ENCODE peak calls at places on chromosomes 13 and 19, in eight cellular contexts. Q is stimulated activated CD8-positive, alpha-beta memory T cell treated with anti-CD3 and anti-CD28 coated beads, Interleukin-12 subunit alpha, Interleukin-12 subunit beta, amount 100 ng/mL, for 4 hours; A is glomerular endothelial cell; O is stimulated activated CD4-positive, alpha-beta T cell treated with anti-CD3 and anti-CD28 coated beads, TNF-alpha, amount 100 ng/mL, for 1 hour; J is Caco-2; S is NCI-H1105; P is AG10803; I is small intestine. D is an unnamed sample.

GRCh38 chr13:113771709-113772331 is 12.8 kb downstream of the TMEM255B start:
- DNase-seq in Q (no peak), A (peak), O (no peak), J (no peak), S (no peak), P (no peak), I (no peak), D (no peak)

GRCh38 chr13:108902557-108903155 is 273.2 kb downstream of the MYO16 start:
- DNase-seq in Q (no peak), A (no peak), O (no peak), J (no peak), S (peak), P (no peak), I (peak), D (no peak)

GRCh38 chr19:42253245-42254082 is 1.5 kb downstream of the ERF start:
- DNase-seq in Q (peak), A (no peak), O (peak), J (peak), S (no peak), P (peak), I (peak), D (no peak)

GRCh38 chr19:496333-496634 is at the start of gene MADCAM1:
- DNase-seq in Q (no peak), A (no peak), O (no peak), J (no peak), S (no peak), P (no peak), I (no peak), D (no peak)

GRCh38 chr13:37216340-37216739 is 110.9 kb upstream of the CSNK1A1L start:
- DNase-seq in Q (no peak), A (no peak), O (no peak), J (no peak), S (no peak), P (no peak), I (no peak), D (no peak)

GRCh38 chr13:110453767-110454166 is 107.8 kb downstream of the RAB20 start:
- DNase-seq in Q (no peak), A (no peak), O (no peak), J (no peak), S (no peak), P (peak), I (no peak), D (no peak)

GRCh38 chr13:67283602-67284001 is 53.5 kb upstream of the PCDH9 start:
- DNase-seq in Q (no peak), A (no peak), O (no peak), J (peak), S (no peak), P (no peak), I (no peak), D (no peak)

GRCh38 chr19:13885826-13886365 is 9.0 kb downstream of the NANOS3 start:
- DNase-seq in Q (no peak), A (no peak), O (no peak), J (no peak), S (no peak), P (no peak), I (no peak), D (no peak)

GRCh38 chr13:43232866-43233265 is 209.5 kb downstream of the DNAJC15 start:
- DNase-seq in Q (no peak), A (no peak), O (no peak), J (no peak), S (no peak), P (peak), I (no peak), D (no peak)

GRCh38 chr19:15869109-15869555 is 28.7 kb downstream of the CYP4F2 start:
- DNase-seq in Q (no peak), A (no peak), O (no peak), J (peak), S (no peak), P (peak), I (peak), D (peak)

GRCh38 chr13:110107568-110108347 is 199.2 kb downstream of the COL4A1 start:
- DNase-seq in Q (no peak), A (no peak), O (no peak), J (no peak), S (no peak), P (no peak), I (no peak), D (no peak)

GRCh38 chr13:111503376-111503775 is 182.9 kb downstream of the TEX29 start:
- DNase-seq in Q (no peak), A (no peak), O (no peak), J (no peak), S (no peak), P (no peak), I (no peak), D (no peak)

GRCh38 chr13:42740753-42741152 is 40.6 kb upstream of the FAM216B start:
- DNase-seq in Q (no peak), A (no peak), O (no peak), J (no peak), S (no peak), P (no peak), I (peak), D (no peak)

GRCh38 chr19:6730941-6731670 is 6.3 kb downstream of the GPR108 start:
- DNase-seq in Q (no peak), A (no peak), O (no peak), J (no peak), S (no peak), P (no peak), I (no peak), D (no peak)

GRCh38 chr13:27375686-27376326 is 48.6 kb upstream of the GTF3A start:
- DNase-seq in Q (no peak), A (no peak), O (peak), J (peak), S (peak), P (peak), I (peak), D (no peak)

GRCh38 chr19:5118026-5118425 is 149.1 kb downstream of the KDM4B start:
- DNase-seq in Q (no peak), A (no peak), O (no peak), J (no peak), S (no peak), P (no peak), I (no peak), D (no peak)

GRCh38 chr13:49240017-49240416 is 7.7 kb upstream of the CDADC1 start:
- DNase-seq in Q (no peak), A (no peak), O (no peak), J (peak), S (no peak), P (no peak), I (peak), D (no peak)

GRCh38 chr19:6216996-6217751 is 62.6 kb downstream of the MLLT1 start:
- DNase-seq in Q (no peak), A (no peak), O (no peak), J (peak), S (peak), P (no peak), I (no peak), D (peak)

GRCh38 chr19:17322854-17323253 is 11.8 kb downstream of the ANO8 start:
- DNase-seq in Q (no peak), A (no peak), O (no peak), J (no peak), S (no peak), P (no peak), I (no peak), D (no peak)

GRCh38 chr19:51210385-51210784 is 14.5 kb upstream of the CD33 start:
- DNase-seq in Q (no peak), A (no peak), O (no peak), J (no peak), S (no peak), P (no peak), I (no peak), D (no peak)

GRCh38 chr13:101417043-101417406 is 717 bp upstream of the NALCN start:
- DNase-seq in Q (no peak), A (no peak), O (no peak), J (no peak), S (peak), P (no peak), I (no peak), D (peak)

GRCh38 chr19:33508941-33509614 is 12.5 kb downstream of the PEPD start:
- DNase-seq in Q (no peak), A (no peak), O (no peak), J (no peak), S (no peak), P (peak), I (no peak), D (no peak)

GRCh38 chr13:36736119-36736726 is 62.4 kb downstream of the SERTM1 start:
- DNase-seq in Q (no peak), A (peak), O (no peak), J (peak), S (peak), P (peak), I (peak), D (no peak)

GRCh38 chr19:54517483-54517882 is 14.9 kb downstream of the LAIR2 start:
- DNase-seq in Q (no peak), A (peak), O (peak), J (peak), S (peak), P (peak), I (peak), D (peak)

GRCh38 chr13:40985596-40986327 is 33.4 kb downstream of the ELF1 start:
- DNase-seq in Q (no peak), A (no peak), O (no peak), J (no peak), S (no peak), P (no peak), I (no peak), D (no peak)

GRCh38 chr13:33446821-33447481 is 161.4 kb upstream of the STARD13 start:
- DNase-seq in Q (no peak), A (no peak), O (no peak), J (peak), S (no peak), P (peak), I (no peak), D (no peak)

GRCh38 chr19:5697890-5698634 is 8.0 kb downstream of the RPL36 start:
- DNase-seq in Q (no peak), A (no peak), O (no peak), J (no peak), S (no peak), P (no peak), I (no peak), D (no peak)

GRCh38 chr13:36275190-36276002 is 22.2 kb downstream of the CCDC169 start:
- DNase-seq in Q (no peak), A (no peak), O (no peak), J (peak), S (peak), P (peak), I (peak), D (no peak)

GRCh38 chr19:57267294-57267693 is 13.0 kb upstream of the ZNF460 start:
- DNase-seq in Q (no peak), A (no peak), O (no peak), J (peak), S (no peak), P (no peak), I (no peak), D (no peak)

GRCh38 chr13:23876265-23876664 is 12.9 kb downstream of the MIPEP start:
- DNase-seq in Q (no peak), A (no peak), O (no peak), J (peak), S (no peak), P (peak), I (peak), D (no peak)

GRCh38 chr19:4641132-4641531 is 1.8 kb downstream of the TNFAIP8L1 start:
- DNase-seq in Q (no peak), A (no peak), O (no peak), J (no peak), S (no peak), P (no peak), I (peak), D (no peak)

GRCh38 chr13:52862358-52863206 is 14.1 kb upstream of the PCDH8 start:
- DNase-seq in Q (no peak), A (no peak), O (no peak), J (peak), S (no peak), P (no peak), I (peak), D (no peak)

GRCh38 chr13:46348976-46349375 is 38.1 kb downstream of the RUBCNL start:
- DNase-seq in Q (no peak), A (no peak), O (no peak), J (no peak), S (no peak), P (peak), I (no peak), D (no peak)

GRCh38 chr19:4859697-4860096 is 7.8 kb downstream of the PLIN3 start:
- DNase-seq in Q (no peak), A (no peak), O (no peak), J (no peak), S (no peak), P (no peak), I (no peak), D (no peak)

GRCh38 chr13:30850204-30850866 is 55.7 kb upstream of the MEDAG start:
- DNase-seq in Q (no peak), A (no peak), O (no peak), J (no peak), S (no peak), P (peak), I (no peak), D (no peak)

D was measured in NCI-H2107.